ENCODE peak calls at places on chromosomes 4 and X, in seven cellular contexts. A is right lobe of liver, E is NB4, X is HCT116, V is suprapubic skin, D is esophagus squamous epithelium, L is A549. O is an unnamed sample.

GRCh38 chrX:68732906-68733493 is 85.5 kb downstream of the STARD8 start:
- DNase-seq in V (no peak), D (no peak), X (peak; percentile 35), L (peak; percentile 64), E (peak; percentile 71), A (peak; percentile 72), O (peak; percentile 88)

GRCh38 chrX:153883163-153883843 is 2.7 kb downstream of the L1CAM start:
- DNase-seq in E (no peak), X (no peak), L (no peak), A (no peak), V (no peak), D (no peak), O (no peak)

GRCh38 chr4:78437608-78438088 is 113.9 kb upstream of the ANXA3 start:
- DNase-seq in E (no peak), A (no peak), L (no peak), X (no peak), D (no peak), V (no peak), O (no peak)

GRCh38 chr4:102799816-102800215 is 27.5 kb downstream of the UBE2D3 start:
- DNase-seq in D (no peak), X (no peak), L (no peak), A (no peak), V (no peak), E (no peak), O (no peak)

GRCh38 chrX:123083924-123084323 is 100.2 kb upstream of the GRIA3 start:
- DNase-seq in V (no peak), D (no peak), A (no peak), L (peak; percentile 16), E (no peak), X (no peak), O (no peak)

GRCh38 chrX:25028726-25029125 is 13.0 kb upstream of the ARX start:
- DNase-seq in X (no peak), D (no peak), V (no peak), E (no peak), L (no peak), A (no peak), O (no peak)

GRCh38 chrX:108397627-108398392 is 40.4 kb downstream of the COL4A6 start:
- DNase-seq in E (no peak), D (no peak), V (no peak), X (no peak), L (peak; percentile 32), A (no peak), O (no peak)

GRCh38 chr4:8613421-8614364 is 21.1 kb downstream of the CPZ start:
- DNase-seq in V (peak; percentile 69), L (no peak), X (no peak), A (peak; percentile 13), E (no peak), D (no peak), O (no peak)

GRCh38 chr4:186166852-186167512 is 24.4 kb upstream of the CYP4V2 start:
- DNase-seq in V (no peak), D (no peak), E (no peak), A (no peak), X (no peak), L (no peak), O (no peak)

GRCh38 chr4:158496030-158496741 is 25.5 kb upstream of the RXFP1 start:
- DNase-seq in E (peak; percentile 46), D (no peak), A (peak; percentile 24), X (peak; percentile 21), V (no peak), L (peak; percentile 15), O (no peak)

DNA sequence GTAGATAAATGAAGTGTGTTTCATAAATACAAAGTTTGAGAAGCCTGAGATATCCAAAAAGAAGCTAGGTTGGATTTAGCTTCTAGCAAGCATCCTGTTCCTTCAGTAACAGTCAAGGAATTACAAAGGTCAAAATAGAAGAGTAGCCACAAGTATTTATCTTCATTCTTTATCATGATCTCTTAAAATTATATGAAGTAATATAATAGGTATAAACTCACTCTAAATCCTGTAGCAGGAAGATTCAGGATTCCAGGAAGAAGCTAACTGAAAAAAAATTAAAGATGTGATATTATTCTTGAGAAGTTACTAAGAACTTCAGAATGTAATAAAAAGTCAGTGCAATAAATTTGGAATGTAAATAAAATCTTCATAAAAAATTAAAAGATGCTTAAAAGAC is 31.1 kb upstream of the RXFP1 start:
- DNase-seq in D (no peak), A (no peak), E (no peak), V (no peak), X (no peak), L (no peak), O (no peak)
- TF ChIP-seq POLR2A in D (no peak), A (no peak), E (no peak), V (no peak), X (no peak), L (no peak), O (no peak)

GRCh38 chr4:82577451-82577850 is 15.7 kb upstream of the TMEM150C start:
- DNase-seq in X (no peak), A (no peak), L (no peak), D (no peak), E (no peak), V (no peak), O (no peak)

GRCh38 chr4:82584921-82585320 is 23.1 kb upstream of the TMEM150C start:
- DNase-seq in D (no peak), V (no peak), E (no peak), X (no peak), A (no peak), L (no peak), O (no peak)

GRCh38 chr4:82579932-82580331 is 18.1 kb upstream of the TMEM150C start:
- DNase-seq in A (no peak), V (no peak), L (no peak), D (no peak), X (no peak), E (no peak), O (no peak)

GRCh38 chr4:82583897-82584604 is 22.3 kb upstream of the TMEM150C start:
- DNase-seq in V (no peak), D (no peak), X (no peak), E (no peak), L (no peak), A (no peak), O (no peak)

DNA sequence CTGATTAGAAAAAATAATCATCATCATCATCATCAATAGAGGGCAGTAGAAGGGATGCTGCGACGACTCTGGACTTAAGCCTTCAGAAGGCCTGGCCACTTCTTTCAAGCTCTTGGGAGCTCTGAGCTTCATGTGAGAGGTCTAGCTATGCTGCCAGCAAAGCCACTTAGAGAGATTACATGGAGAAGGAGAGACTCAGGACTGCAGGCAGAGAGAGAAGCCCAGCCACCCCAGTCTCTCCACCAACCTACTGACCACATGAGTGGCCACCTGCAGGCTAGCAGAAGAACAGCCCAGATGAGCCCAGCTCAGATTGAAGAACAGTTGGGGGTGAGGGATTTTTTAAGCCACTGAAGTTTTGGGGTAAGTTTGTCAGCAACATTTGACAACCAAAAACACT is 17.1 kb upstream of the TMEM150C start:
- DNase-seq in D (no peak), L (peak; percentile 30), A (no peak), X (peak; percentile 19), V (no peak), E (no peak), O (no peak)
- TF ChIP-seq CTCF in D (no peak), L (no peak), A (no peak), X (peak; percentile 60), V (no peak), E (no peak), O (no peak)

DNA sequence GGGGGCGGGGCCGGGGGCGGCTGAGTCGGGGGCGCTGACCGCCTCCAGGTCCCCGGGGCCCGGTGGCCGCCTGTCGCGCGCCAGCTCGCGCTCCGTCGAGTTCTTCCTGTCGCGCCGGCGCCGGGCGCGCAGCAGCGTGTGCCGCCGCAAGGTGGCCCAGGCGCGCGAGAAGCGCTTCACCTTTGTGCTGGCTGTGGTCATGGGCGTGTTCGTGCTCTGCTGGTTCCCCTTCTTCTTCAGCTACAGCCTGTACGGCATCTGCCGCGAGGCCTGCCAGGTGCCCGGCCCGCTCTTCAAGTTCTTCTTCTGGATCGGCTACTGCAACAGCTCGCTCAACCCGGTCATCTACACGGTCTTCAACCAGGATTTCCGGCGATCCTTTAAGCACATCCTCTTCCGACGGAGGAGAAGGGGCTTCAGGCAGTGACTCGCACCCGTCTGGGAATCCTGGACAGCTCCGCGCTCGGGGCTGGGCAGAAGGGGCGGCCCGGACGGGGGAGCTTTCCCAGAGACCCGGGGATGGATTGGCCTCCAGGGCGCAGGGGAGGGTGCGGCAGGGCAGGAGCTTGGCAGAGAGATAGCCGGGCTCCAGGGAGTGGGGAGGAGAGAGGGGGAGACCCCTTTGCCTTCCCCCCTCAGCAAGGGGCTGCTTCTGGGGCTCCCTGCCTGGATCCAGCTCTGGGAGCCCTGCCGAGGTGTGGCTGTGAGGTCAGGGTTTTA is 1.5 kb downstream of the ADRA2C start:
- DNase-seq in A (peak; percentile 45), L (peak; percentile 52), V (no peak), X (no peak), E (no peak), D (no peak), O (no peak)
- H3K4me3 ChIP-seq in A (no peak overlapping the region), L (no peak overlapping the region), V (peak overlapping the region; percentile 5), X (no peak overlapping the region), E (no peak overlapping the region), D (no peak overlapping the region), O (no peak overlapping the region)

GRCh38 chrX:109704563-109704962 is 28.5 kb downstream of the ACSL4 start:
- DNase-seq in V (no peak), X (no peak), L (no peak), E (no peak), D (no peak), A (no peak), O (no peak)

GRCh38 chrX:109709129-109709631 is 23.9 kb downstream of the ACSL4 start:
- DNase-seq in X (peak; percentile 19), E (peak; percentile 79), L (peak; percentile 7), A (no peak), V (no peak), D (no peak), O (no peak)

GRCh38 chrX:109710181-109710580 is 22.9 kb downstream of the ACSL4 start:
- DNase-seq in X (no peak), A (no peak), D (no peak), L (no peak), E (no peak), V (no peak), O (no peak)

DNA sequence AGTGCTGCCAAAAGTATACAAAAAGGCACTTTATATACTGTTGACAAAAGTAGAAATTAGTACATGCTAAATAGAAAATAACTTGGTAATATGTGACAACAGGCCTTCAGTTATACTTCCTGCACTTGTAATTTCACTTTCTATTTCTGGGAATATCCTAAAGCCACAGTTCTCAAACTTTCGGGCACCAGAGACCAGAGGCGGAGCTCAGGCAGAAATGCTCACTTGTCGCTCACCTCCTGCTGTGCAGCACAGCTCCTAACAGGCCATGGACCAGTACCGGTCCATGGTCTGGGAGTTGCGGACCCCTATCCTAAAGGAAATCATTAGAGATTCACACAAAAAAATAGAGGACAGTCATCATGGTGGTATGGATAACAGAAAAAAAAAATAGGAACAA is 25.7 kb downstream of the ACSL4 start:
- DNase-seq in V (no peak), E (no peak), A (no peak), X (no peak), L (no peak), D (no peak), O (no peak)
- TF ChIP-seq POLR2A in V (no peak), E (no peak), A (no peak), X (no peak), L (no peak), D (no peak), O (no peak)

O was measured in lower leg skin.